ENCODE peak calls at places on chromosomes 11 and 22, in nine cellular contexts. H is ovary, M is brain microvascular endothelial cell, C is pancreas, F is neural progenitor cell, A is A549, X is cardiac muscle cell, S is HCT116, B is IMR-90. D is an unnamed sample.

GRCh38 chr22:46289244-46289891 is 7.3 kb upstream of the GTSE1 start:
- DNase-seq in H (no peak), M (no peak), C (no peak), F (no peak), A (no peak), X (no peak), S (no peak), B (no peak), D (no peak)

GRCh38 chr11:71339178-71339881 is 87.0 kb upstream of the SHANK2 start:
- DNase-seq in H (no peak), M (no peak), C (no peak), F (no peak), A (no peak), X (peak; percentile 19), S (no peak), B (no peak), D (no peak)

GRCh38 chr22:28750471-28750881 is 8.6 kb downstream of the HSCB start:
- DNase-seq in H (no peak), M (peak; percentile 72), C (no peak), F (no peak), A (no peak), X (peak; percentile 84), S (no peak), B (peak; percentile 93), D (no peak)

GRCh38 chr11:74970852-74971395 is 17.8 kb upstream of the NEU3 start:
- DNase-seq in H (no peak), M (no peak), C (no peak), F (no peak), A (no peak), X (no peak), S (no peak), B (no peak), D (no peak)

GRCh38 chr11:1047576-1048156 is 11.1 kb upstream of the MUC6 start:
- DNase-seq in H (peak; percentile 4), M (no peak), C (peak; percentile 34), F (no peak), A (no peak), X (no peak), S (no peak), B (no peak), D (no peak)

GRCh38 chr11:12979928-12980689 is 29.0 kb upstream of the RASSF10 start:
- DNase-seq in H (no peak), M (no peak), C (no peak), F (no peak), A (no peak), X (no peak), S (no peak), B (no peak), D (no peak)

GRCh38 chr11:1458340-1459218 is 28.0 kb downstream of the MOB2 start:
- DNase-seq in H (peak; percentile 86), M (peak; percentile 13), C (no peak), F (peak; percentile 70), A (no peak), X (peak; percentile 64), S (no peak), B (peak; percentile 2), D (peak; percentile 53)

GRCh38 chr11:127182586-127183203 is 182.1 kb upstream of the KIRREL3 start:
- DNase-seq in H (no peak), M (no peak), C (no peak), F (no peak), A (no peak), X (no peak), S (no peak), B (no peak), D (no peak)

GRCh38 chr11:76587810-76588454 is 82.6 kb downstream of the LRRC32 start:
- DNase-seq in H (no peak), M (no peak), C (no peak), F (no peak), A (no peak), X (no peak), S (no peak), B (peak; percentile 67), D (no peak)

GRCh38 chr11:20013346-20014066 is 146.8 kb downstream of the DBX1 start:
- DNase-seq in H (no peak), M (no peak), C (no peak), F (no peak), A (no peak), X (peak; percentile 42), S (no peak), B (peak; percentile 39), D (no peak)

GRCh38 chr11:40118026-40118425 is 1341.4 kb downstream of the LRRC4C start:
- DNase-seq in H (no peak), M (no peak), C (no peak), F (no peak), A (no peak), X (no peak), S (no peak), B (no peak), D (no peak)

GRCh38 chr22:47304191-47304831 is 541.9 kb downstream of the TBC1D22A start:
- DNase-seq in H (no peak), M (no peak), C (no peak), F (no peak), A (no peak), X (no peak), S (no peak), B (no peak), D (no peak)

GRCh38 chr11:20668844-20669832 is at the start of gene NELL1:
- DNase-seq in H (no peak), M (no peak), C (peak; percentile 60), F (peak; percentile 75), A (no peak), X (peak; percentile 7), S (no peak), B (no peak), D (no peak)

GRCh38 chr11:64870176-64870892 is 8.1 kb downstream of the EHD1 start:
- DNase-seq in H (no peak), M (peak; percentile 58), C (no peak), F (peak; percentile 18), A (no peak), X (peak; percentile 61), S (no peak), B (peak; percentile 78), D (no peak)

GRCh38 chr22:43343262-43343988 is at the start of gene SCUBE1:
- DNase-seq in H (peak; percentile 86), M (no peak), C (peak; percentile 87), F (peak; percentile 95), A (peak; percentile 64), X (peak; percentile 41), S (no peak), B (no peak), D (peak; percentile 49)

DNA sequence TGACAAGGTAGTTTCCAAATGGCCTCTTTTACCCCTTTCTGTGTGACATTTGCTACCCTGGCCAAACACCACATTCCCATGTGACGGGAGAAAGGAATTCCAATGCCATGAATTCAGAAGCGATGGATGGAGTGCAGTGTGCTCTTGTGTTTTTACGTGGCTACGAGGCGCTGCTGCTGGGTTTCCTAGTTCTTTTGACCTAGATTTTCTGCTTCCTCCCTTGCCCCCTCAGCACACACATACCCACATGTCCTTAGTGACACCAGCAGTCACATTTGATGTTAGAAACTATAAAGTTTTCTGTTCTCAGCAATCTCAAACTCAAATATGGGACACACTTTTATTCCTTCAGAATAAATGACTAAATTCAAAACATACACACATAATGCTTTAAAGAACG is 7.8 kb upstream of the TMA7B start:
- DNase-seq in H (no peak), M (no peak), C (no peak), F (no peak), A (no peak), X (no peak), S (no peak), B (no peak), D (no peak)
- H3K4me3 ChIP-seq in H (no peak overlapping the region), M (no peak overlapping the region), C (no peak overlapping the region), F (no peak overlapping the region), A (no peak overlapping the region), X (no peak overlapping the region), S (no peak overlapping the region), B (no peak overlapping the region), D (no peak overlapping the region)

DNA sequence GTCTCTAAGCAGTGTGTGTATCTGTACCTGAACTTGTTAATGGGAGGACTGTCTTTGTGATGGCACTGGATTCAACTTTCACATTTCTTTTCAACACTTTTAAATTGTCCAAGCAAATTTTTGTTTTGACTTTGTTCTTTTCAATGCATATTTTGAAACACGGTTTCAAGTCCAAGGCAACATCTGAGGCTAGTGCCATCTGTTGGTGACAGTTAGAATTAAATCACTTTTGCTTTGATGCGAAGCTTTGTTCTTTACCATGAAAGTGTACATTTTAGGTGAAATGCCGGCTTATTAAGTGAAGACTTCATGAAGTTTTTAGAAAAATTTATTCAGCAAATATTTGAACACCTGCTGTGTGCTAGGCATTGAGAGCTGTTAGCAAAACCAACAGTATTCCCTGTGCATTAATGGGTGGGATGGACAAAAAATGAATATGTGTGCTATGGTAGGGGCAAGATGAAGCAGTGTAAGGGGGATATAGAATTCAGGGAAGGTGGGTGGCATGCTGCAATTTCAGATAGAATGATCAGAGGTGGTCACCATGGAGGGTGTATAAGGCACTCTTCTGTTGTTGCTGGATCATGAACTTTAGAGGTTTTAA is 70.2 kb downstream of the DDX10 start:
- DNase-seq in H (no peak), M (peak; percentile 28), C (no peak), F (peak; percentile 19), A (no peak), X (peak; percentile 29), S (peak; percentile 8), B (peak; percentile 19), D (no peak)
- TF ChIP-seq CTCF in H (no peak), M (peak; percentile 59), C (no peak), F (peak; percentile 71), A (peak; percentile 46), X (peak; percentile 42), S (no peak), B (peak; percentile 39), D (peak; percentile 42)

DNA sequence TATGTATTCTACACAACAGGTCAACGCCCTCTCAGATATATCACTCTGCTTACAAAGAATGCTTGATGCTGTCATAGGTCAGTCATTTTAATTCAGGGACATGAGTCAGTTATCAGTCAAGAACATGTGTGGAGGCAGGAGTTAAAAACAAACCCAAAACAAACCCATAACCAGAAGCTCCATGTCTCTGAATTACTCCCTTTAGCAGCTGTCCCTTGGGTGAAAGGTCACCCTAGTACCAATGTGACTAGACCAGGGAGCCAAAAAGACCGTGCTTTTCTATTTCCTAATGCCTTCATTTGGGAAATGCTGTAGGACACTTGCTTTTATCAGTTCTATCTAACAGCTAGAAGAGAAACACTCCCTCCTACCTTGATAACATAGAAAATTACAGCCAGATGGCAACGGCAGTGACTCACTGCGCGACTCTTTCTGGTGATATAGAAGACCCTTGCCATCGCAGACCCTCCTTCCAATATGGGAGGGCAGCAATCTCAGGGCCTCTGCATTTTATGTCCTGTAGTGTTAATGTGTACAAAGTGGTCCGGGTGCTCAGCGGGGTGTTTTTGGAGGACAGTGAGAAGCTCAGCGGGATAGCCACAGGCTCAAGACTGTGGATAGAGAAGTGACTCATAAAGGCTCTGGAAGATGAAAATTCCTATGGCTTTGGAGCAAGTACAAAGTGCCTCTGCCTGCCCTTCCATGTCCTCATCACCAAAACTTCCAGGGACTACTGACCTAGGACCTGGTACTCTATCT is 24.8 kb downstream of the APOL5 start:
- DNase-seq in H (no peak), M (peak; percentile 81), C (no peak), F (no peak), A (no peak), X (peak; percentile 70), S (peak; percentile 73), B (peak; percentile 81), D (no peak)
- H3K27ac ChIP-seq in H (no peak overlapping the region), M (peak overlapping the region; percentile 92), C (no peak overlapping the region), F (no peak overlapping the region), A (no peak overlapping the region), X (peak overlapping the region; percentile 51), S (peak overlapping the region; percentile 51), B (no peak overlapping the region), D (no peak overlapping the region)

DNA sequence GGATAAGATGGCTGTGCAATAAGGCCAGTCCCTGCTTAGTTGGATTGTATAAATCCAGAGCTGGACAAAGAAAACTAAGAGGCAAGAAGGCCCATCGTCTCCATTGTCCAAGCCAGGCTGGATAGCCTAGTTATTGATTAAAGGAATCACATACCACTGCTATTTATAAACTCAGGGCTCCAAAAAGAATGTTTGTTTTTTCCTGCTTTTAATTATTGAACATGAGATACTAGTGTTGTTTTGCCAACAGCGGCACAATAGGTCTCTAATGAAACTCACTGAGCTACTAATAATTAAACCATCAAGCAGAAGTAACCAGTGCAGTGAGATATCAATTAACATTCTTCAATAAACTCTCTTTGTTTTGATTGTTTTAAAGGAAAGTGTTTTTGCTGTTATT is 259.7 kb downstream of the INSC start:
- DNase-seq in H (no peak), M (no peak), C (no peak), F (no peak), A (no peak), X (no peak), S (no peak), B (no peak), D (no peak)
- H3K4me3 ChIP-seq in H (no peak overlapping the region), M (no peak overlapping the region), C (no peak overlapping the region), F (no peak overlapping the region), A (no peak overlapping the region), X (no peak overlapping the region), S (no peak overlapping the region), B (no peak overlapping the region), D (no peak overlapping the region)